ENCODE peak calls at places on chromosomes 16 and 17, in six cellular contexts. One of them, this sample, is unnamed.

GRCh38 chr16:59046335-59046734 is 312.2 kb upstream of the GOT2 start:
- DNase-seq in K562: no peak
- DNase-seq in HCT116: no peak
- DNase-seq in GM12878: no peak
- DNase-seq in H1: no peak
- DNase-seq in HepG2: no peak
- DNase-seq in this sample: no peak

GRCh38 chr17:68660302-68660701 is 59.1 kb upstream of the FAM20A start:
- DNase-seq in K562: no peak
- DNase-seq in HepG2: no peak
- DNase-seq in GM12878: no peak
- DNase-seq in H1: no peak
- DNase-seq in HCT116: no peak
- DNase-seq in this sample: no peak

GRCh38 chr17:50467114-50467854 is 1.4 kb downstream of the CHAD start:
- DNase-seq in HCT116: no peak
- DNase-seq in H1: no peak
- DNase-seq in HepG2: no peak
- DNase-seq in GM12878: no peak
- DNase-seq in K562: no peak
- DNase-seq in this sample: no peak

GRCh38 chr16:80417706-80418105 is 123.1 kb upstream of the DYNLRB2 start:
- DNase-seq in GM12878: no peak
- DNase-seq in HepG2: no peak
- DNase-seq in HCT116: no peak
- DNase-seq in K562: no peak
- DNase-seq in H1: no peak
- DNase-seq in this sample: no peak

GRCh38 chr17:68771867-68772515 is 170.8 kb upstream of the FAM20A start:
- DNase-seq in GM12878: no peak
- DNase-seq in HepG2: peak; percentile 71
- DNase-seq in H1: no peak
- DNase-seq in K562: peak; percentile 29
- DNase-seq in HCT116: peak; percentile 62
- DNase-seq in this sample: peak; percentile 36

GRCh38 chr17:80261159-80261894 is 675 bp downstream of the RNF213 start:
- DNase-seq in K562: peak; percentile 34
- DNase-seq in GM12878: no peak
- DNase-seq in H1: peak; percentile 86
- DNase-seq in HCT116: no peak
- DNase-seq in HepG2: peak; percentile 90
- DNase-seq in this sample: peak; percentile 90

GRCh38 chr17:40922239-40922638 is 15.2 kb downstream of the KRT23 start:
- DNase-seq in HepG2: peak; percentile 68
- DNase-seq in H1: no peak
- DNase-seq in HCT116: no peak
- DNase-seq in K562: no peak
- DNase-seq in GM12878: no peak
- DNase-seq in this sample: no peak

GRCh38 chr16:17452931-17453330 is 17.8 kb downstream of the XYLT1 start:
- DNase-seq in H1: no peak
- DNase-seq in HCT116: no peak
- DNase-seq in HepG2: no peak
- DNase-seq in GM12878: no peak
- DNase-seq in K562: no peak
- DNase-seq in this sample: no peak

GRCh38 chr17:46766493-46767491 is 51.7 kb downstream of the WNT3 start:
- DNase-seq in HCT116: no peak
- DNase-seq in HepG2: no peak
- DNase-seq in GM12878: no peak
- DNase-seq in H1: peak; percentile 40
- DNase-seq in K562: no peak
- DNase-seq in this sample: no peak

GRCh38 chr16:19486744-19487325 is 35.1 kb downstream of the GDE1 start:
- DNase-seq in GM12878: no peak
- DNase-seq in K562: no peak
- DNase-seq in HepG2: no peak
- DNase-seq in HCT116: no peak
- DNase-seq in H1: no peak
- DNase-seq in this sample: no peak

GRCh38 chr17:29046440-29046839 is 3.5 kb downstream of the PIPOX start:
- DNase-seq in HepG2: no peak
- DNase-seq in GM12878: no peak
- DNase-seq in K562: no peak
- DNase-seq in H1: no peak
- DNase-seq in HCT116: no peak
- DNase-seq in this sample: no peak

GRCh38 chr17:29051194-29051593 is 8.3 kb downstream of the PIPOX start:
- DNase-seq in HepG2: no peak
- DNase-seq in K562: no peak
- DNase-seq in GM12878: no peak
- DNase-seq in HCT116: no peak
- DNase-seq in H1: no peak
- DNase-seq in this sample: no peak

GRCh38 chr17:29049541-29050150 is 6.7 kb downstream of the PIPOX start:
- DNase-seq in K562: no peak
- DNase-seq in GM12878: no peak
- DNase-seq in HCT116: no peak
- DNase-seq in HepG2: no peak
- DNase-seq in H1: no peak
- DNase-seq in this sample: no peak

GRCh38 chr17:29050176-29050575 is 7.2 kb downstream of the PIPOX start:
- DNase-seq in HepG2: no peak
- DNase-seq in H1: no peak
- DNase-seq in GM12878: no peak
- DNase-seq in HCT116: no peak
- DNase-seq in K562: no peak
- DNase-seq in this sample: no peak

GRCh38 chr17:29048440-29049360 is 5.8 kb downstream of the PIPOX start:
- DNase-seq in H1: no peak
- DNase-seq in K562: no peak
- DNase-seq in HCT116: no peak
- DNase-seq in GM12878: no peak
- DNase-seq in HepG2: no peak
- DNase-seq in this sample: no peak
- H3K4me1 ChIP-seq in H1: peaks cover 14% of the 10 kb centered on the region
- H3K4me1 ChIP-seq in K562: no peaks in the 10 kb centered on the region
- H3K4me1 ChIP-seq in HCT116: no peaks in the 10 kb centered on the region
- H3K4me1 ChIP-seq in GM12878: no peaks in the 10 kb centered on the region
- H3K4me1 ChIP-seq in HepG2: peaks cover 42% of the 10 kb centered on the region
- H3K4me1 ChIP-seq in this sample: peaks cover 11% of the 10 kb centered on the region

GRCh38 chr16:35750157-35750689 is 2290.8 kb downstream of the TP53TG3F start:
- DNase-seq in GM12878: no peak
- DNase-seq in HepG2: no peak
- DNase-seq in H1: no peak
- DNase-seq in HCT116: no peak
- DNase-seq in K562: no peak
- DNase-seq in this sample: no peak

GRCh38 chr16:35752773-35753558 is 2293.6 kb downstream of the TP53TG3F start:
- DNase-seq in K562: no peak
- DNase-seq in HCT116: no peak
- DNase-seq in HepG2: no peak
- DNase-seq in H1: no peak
- DNase-seq in GM12878: no peak
- DNase-seq in this sample: no peak

GRCh38 chr16:35750701-35751104 is 2291.3 kb downstream of the TP53TG3F start:
- DNase-seq in GM12878: no peak
- DNase-seq in HCT116: no peak
- DNase-seq in HepG2: no peak
- DNase-seq in K562: no peak
- DNase-seq in H1: no peak
- DNase-seq in this sample: no peak

GRCh38 chr16:35752012-35752772 is 2292.8 kb downstream of the TP53TG3F start:
- DNase-seq in K562: no peak
- DNase-seq in GM12878: no peak
- DNase-seq in H1: no peak
- DNase-seq in HCT116: no peak
- DNase-seq in HepG2: no peak
- DNase-seq in this sample: no peak

GRCh38 chr16:35751191-35751941 is 2292.0 kb downstream of the TP53TG3F start:
- DNase-seq in K562: no peak
- DNase-seq in HepG2: no peak
- DNase-seq in H1: no peak
- DNase-seq in GM12878: no peak
- DNase-seq in HCT116: no peak
- DNase-seq in this sample: no peak
- TF ChIP-seq ZNF274 in K562: no peak
- TF ChIP-seq ZNF274 in HepG2: no peak
- TF ChIP-seq ZNF274 in H1: no peak
- TF ChIP-seq ZNF274 in GM12878: no peak
- TF ChIP-seq ZNF274 in HCT116: no peak
- TF ChIP-seq ZNF274 in this sample: no peak

DNA sequence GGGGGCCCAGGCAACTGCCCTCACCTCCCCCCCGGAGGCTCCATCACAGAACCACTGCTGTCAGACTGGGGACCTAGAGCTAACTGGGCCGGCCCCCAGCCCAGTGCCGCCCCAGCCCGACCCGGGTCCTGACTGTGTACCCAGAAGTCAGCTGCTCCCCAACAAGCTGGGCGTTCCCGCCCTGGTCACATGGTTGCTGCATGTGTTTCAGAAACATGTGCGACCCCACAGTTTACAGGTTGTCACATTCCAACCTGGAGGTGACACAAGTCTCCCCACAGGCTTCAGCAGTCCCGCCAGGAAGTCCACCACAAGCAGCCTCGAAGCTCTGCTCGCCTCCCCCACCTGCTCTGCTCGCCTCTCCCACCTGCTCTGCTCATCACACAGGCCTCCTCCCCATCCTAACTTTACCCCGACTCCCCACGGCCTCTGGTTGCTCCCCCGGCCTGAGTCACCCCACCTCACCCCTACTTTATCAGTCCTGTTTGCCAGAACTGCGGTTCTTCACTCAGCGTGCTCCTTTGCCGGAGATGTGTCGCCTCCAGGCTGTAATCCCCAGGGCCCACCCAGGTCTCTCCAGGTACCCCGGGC is 968 bp downstream of the MRPL28 start:
- DNase-seq in GM12878: no peak
- DNase-seq in HepG2: no peak
- DNase-seq in K562: peak; percentile 62
- DNase-seq in H1: peak; percentile 46
- DNase-seq in HCT116: no peak
- DNase-seq in this sample: no peak
- H3K9ac ChIP-seq in GM12878: peak overlapping the region; percentile 46
- H3K9ac ChIP-seq in HepG2: peak overlapping the region; percentile 56
- H3K9ac ChIP-seq in K562: peak overlapping the region; percentile 98
- H3K9ac ChIP-seq in H1: no peak overlapping the region
- H3K9ac ChIP-seq in HCT116: peak overlapping the region; percentile 38
- H3K9ac ChIP-seq in this sample: peak overlapping the region; percentile 88

GRCh38 chr17:78135858-78136500 is 5.4 kb downstream of the TMC8 start:
- DNase-seq in GM12878: no peak
- DNase-seq in HepG2: peak; percentile 62
- DNase-seq in H1: no peak
- DNase-seq in HCT116: no peak
- DNase-seq in K562: peak; percentile 44
- DNase-seq in this sample: no peak

GRCh38 chr17:78134899-78135385 is 4.4 kb downstream of the TMC8 start:
- DNase-seq in H1: no peak
- DNase-seq in HepG2: no peak
- DNase-seq in K562: no peak
- DNase-seq in GM12878: no peak
- DNase-seq in HCT116: no peak
- DNase-seq in this sample: no peak

GRCh38 chr17:78132767-78133178 is 2.2 kb downstream of the TMC8 start:
- DNase-seq in K562: no peak
- DNase-seq in H1: no peak
- DNase-seq in HepG2: no peak
- DNase-seq in GM12878: no peak
- DNase-seq in HCT116: no peak
- DNase-seq in this sample: no peak

GRCh38 chr17:78133179-78133951 is 2.8 kb downstream of the TMC8 start:
- DNase-seq in HCT116: no peak
- DNase-seq in K562: no peak
- DNase-seq in GM12878: no peak
- DNase-seq in H1: no peak
- DNase-seq in HepG2: no peak
- DNase-seq in this sample: no peak

GRCh38 chr17:78133971-78134898 is 3.7 kb downstream of the TMC8 start:
- DNase-seq in HepG2: peak; percentile 83
- DNase-seq in HCT116: peak; percentile 70
- DNase-seq in H1: peak; percentile 87
- DNase-seq in GM12878: no peak
- DNase-seq in K562: peak; percentile 73
- DNase-seq in this sample: peak; percentile 71
- H3K4me1 ChIP-seq in HepG2: peaks cover 93% of the 10 kb centered on the region
- H3K4me1 ChIP-seq in HCT116: peaks cover 76% of the 10 kb centered on the region
- H3K4me1 ChIP-seq in H1: peaks cover 22% of the 10 kb centered on the region
- H3K4me1 ChIP-seq in GM12878: peaks cover 64% of the 10 kb centered on the region
- H3K4me1 ChIP-seq in K562: peaks cover 100% of the 10 kb centered on the region
- H3K4me1 ChIP-seq in this sample: peaks cover 29% of the 10 kb centered on the region

This sample was measured in NT2/D1.